ENCODE peak calls at places on chromosomes 13 and 19, in four cellular contexts. W, F, Q and S are unnamed samples. For H3K27me3 and H3K36me3, the result is how much of the 10 kb centered on the place peaks cover.

GRCh38 chr19:32878988-32879387 is 9.4 kb upstream of the SLC7A9 start:
- DNase-seq in W (no peak), F (no peak), Q (no peak), S (no peak)

GRCh38 chr13:51283361-51283760 is 56.1 kb upstream of the SERPINE3 start:
- DNase-seq in W (no peak), F (no peak), Q (no peak), S (no peak)

GRCh38 chr13:110989331-110989730 is 74.5 kb upstream of the ANKRD10 start:
- DNase-seq in W (no peak), F (no peak), Q (no peak), S (no peak)

GRCh38 chr13:31201341-31202024 is 1.7 kb downstream of the B3GLCT start:
- DNase-seq in W (no peak), F (no peak), Q (no peak), S (no peak)

GRCh38 chr13:51895906-51896888 is 34.4 kb downstream of the CCDC70 start:
- DNase-seq in W (peak), F (no peak), Q (peak), S (peak)

GRCh38 chr19:49560358-49560900 is 19.9 kb downstream of the NOSIP start:
- DNase-seq in W (no peak), F (no peak), Q (no peak), S (peak)

GRCh38 chr13:43686557-43686956 is 100.2 kb downstream of the ENOX1 start:
- DNase-seq in W (no peak), F (no peak), Q (no peak), S (no peak)

GRCh38 chr13:24271611-24272451 is 37.5 kb upstream of the C1QTNF9 start:
- DNase-seq in W (peak), F (peak), Q (no peak), S (peak)

GRCh38 chr19:29017788-29018187 is 195.2 kb downstream of the UQCRFS1 start:
- DNase-seq in W (no peak), F (no peak), Q (no peak), S (no peak)

GRCh38 chr19:29019403-29019802 is 193.5 kb downstream of the UQCRFS1 start:
- DNase-seq in W (no peak), F (no peak), Q (no peak), S (no peak)

GRCh38 chr19:29018542-29018941 is 194.4 kb downstream of the UQCRFS1 start:
- DNase-seq in W (no peak), F (no peak), Q (no peak), S (no peak)

GRCh38 chr19:29022599-29022998 is 190.4 kb downstream of the UQCRFS1 start:
- DNase-seq in W (no peak), F (no peak), Q (no peak), S (no peak)

GRCh38 chr19:29022165-29022564 is 190.8 kb downstream of the UQCRFS1 start:
- DNase-seq in W (no peak), F (no peak), Q (no peak), S (no peak)
- H3K27me3 ChIP-seq in W (under half), F (under half), Q (under half), S (under half)

GRCh38 chr19:39971380-39971841 is 446 bp downstream of the PSMC4 start:
- DNase-seq in W (no peak), F (no peak), Q (no peak), S (no peak)
- H3K36me3 ChIP-seq in W (under half), F (under half), Q (under half), S (under half)

DNA sequence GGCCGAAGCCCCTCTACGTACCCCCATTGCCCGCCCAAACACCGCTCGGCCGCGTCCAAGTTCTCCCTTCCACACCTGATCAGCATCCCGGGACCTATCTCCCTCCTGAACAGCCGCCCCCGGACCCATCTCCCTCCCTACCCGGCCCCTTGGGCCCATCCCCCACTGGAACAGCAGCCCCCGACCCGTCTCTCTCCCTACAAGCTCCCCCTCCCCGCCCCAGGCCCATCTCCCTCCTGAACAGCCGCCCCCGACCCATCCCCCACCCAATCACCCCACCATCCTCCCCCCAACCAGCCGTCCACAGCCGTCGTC is 608 bp downstream of the ZSCAN1 start:
- DNase-seq in W (no peak), F (no peak), Q (no peak), S (no peak)
- H3K4me3 ChIP-seq in W (no peak), F (no peak), Q (peak), S (no peak)

GRCh38 chr13:28746289-28746612 is 27.5 kb upstream of the SLC46A3 start:
- DNase-seq in W (no peak), F (no peak), Q (no peak), S (no peak)
- H3K27me3 ChIP-seq in W (under half), F (under half), Q (under half), S (under half)

GRCh38 chr19:52692431-52693008 is 42.3 kb downstream of the ZNF611 start:
- DNase-seq in W (no peak), F (peak), Q (no peak), S (no peak)
- H3K36me3 ChIP-seq in W (under half), F (under half), Q (under half), S (under half)

DNA sequence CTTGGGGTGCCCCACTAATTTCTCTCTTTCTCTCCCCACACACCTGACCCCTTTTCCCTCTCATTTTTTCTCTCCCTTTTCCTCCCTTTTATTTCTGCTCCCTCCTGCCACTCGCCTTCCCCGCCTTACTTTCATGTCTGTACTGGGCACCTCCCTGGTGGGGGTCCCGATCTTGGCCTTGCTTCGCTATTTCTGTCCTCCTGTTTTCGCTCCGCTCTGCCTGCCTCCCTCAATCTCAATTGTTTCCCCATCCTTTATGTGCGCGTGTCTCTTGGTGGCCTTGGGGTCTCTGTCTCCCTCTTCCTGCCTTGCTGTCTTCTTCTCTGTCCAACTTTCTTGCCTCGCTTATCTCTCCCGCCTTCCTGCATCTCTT is 3.8 kb downstream of the GRIN2D start:
- DNase-seq in W (no peak), F (no peak), Q (peak), S (no peak)
- H3K4me3 ChIP-seq in W (no peak), F (no peak), Q (peak), S (peak)

GRCh38 chr13:21676611-21677021 is 5.7 kb downstream of the FGF9 start:
- DNase-seq in W (no peak), F (no peak), Q (no peak), S (no peak)
- H3K27me3 ChIP-seq in W (under half), F (under half), Q (half or more), S (under half)

GRCh38 chr19:19056636-19057275 is 7.0 kb upstream of the SLC25A42 start:
- DNase-seq in W (no peak), F (no peak), Q (no peak), S (no peak)

GRCh38 chr19:19055701-19056100 is 8.1 kb upstream of the SLC25A42 start:
- DNase-seq in W (no peak), F (no peak), Q (no peak), S (no peak)

GRCh38 chr19:19059018-19059836 is 4.6 kb upstream of the SLC25A42 start:
- DNase-seq in W (no peak), F (no peak), Q (no peak), S (no peak)

GRCh38 chr19:19057317-19057716 is 6.5 kb upstream of the SLC25A42 start:
- DNase-seq in W (no peak), F (no peak), Q (no peak), S (no peak)

GRCh38 chr19:19057720-19058119 is 6.1 kb upstream of the SLC25A42 start:
- DNase-seq in W (no peak), F (no peak), Q (no peak), S (no peak)
- H3K36me3 ChIP-seq in W (under half), F (under half), Q (under half), S (under half)

DNA sequence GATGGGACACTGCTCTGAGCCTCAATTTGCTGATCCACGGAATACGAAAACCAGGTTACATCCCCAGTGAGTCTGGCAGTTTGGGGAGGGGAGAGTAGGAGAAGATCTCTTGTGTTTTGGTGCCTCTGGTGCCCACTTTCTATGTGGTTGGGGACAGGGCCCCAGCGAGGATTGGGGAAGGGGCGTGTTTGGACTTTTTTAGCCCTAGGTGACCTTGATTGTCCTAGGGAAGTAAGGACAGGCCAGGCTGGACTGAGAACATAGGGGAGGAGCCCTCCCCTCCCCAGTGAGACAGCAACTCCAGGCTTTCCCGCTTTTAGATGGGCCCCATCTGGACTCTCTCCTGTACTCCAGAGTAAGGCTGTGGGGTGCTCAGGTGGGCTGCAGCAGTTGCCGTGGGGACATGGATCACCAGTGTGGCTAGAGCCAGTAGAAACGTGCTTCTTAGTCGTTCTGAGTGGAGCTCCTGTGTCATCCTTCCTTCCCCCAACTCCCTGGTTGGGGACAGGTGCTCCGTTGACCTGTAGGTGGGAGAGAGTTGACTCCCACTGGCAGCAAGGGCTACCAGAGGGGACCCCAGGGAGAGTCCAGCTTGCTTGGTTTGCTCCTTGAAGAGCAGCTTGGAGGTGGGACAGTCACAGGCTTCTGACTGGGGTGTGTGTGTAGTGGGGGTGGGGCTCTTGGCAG is 4.3 kb downstream of the EGLN2 start:
- DNase-seq in W (no peak), F (no peak), Q (no peak), S (no peak)
- H3K4me3 ChIP-seq in W (peak), F (peak), Q (peak), S (peak)